ENCODE peak calls at places on chromosomes 4 and X, in eight cellular contexts. M is MM.1S; S is NCI-H69; Z is HCT116; L is GM12865; Q is HTR-8/SVneo; V is stomach; A is stimulated activated CD4-positive, alpha-beta T cell treated with anti-CD3 and anti-CD28 coated beads, TNF-alpha, amount 100 ng/mL, for 4 hours. U is an unnamed sample.

GRCh38 chr4:52510939-52511583 is 148.0 kb downstream of the USP46 start:
- DNase-seq in V (no peak), Q (no peak), A (no peak), M (no peak), Z (no peak), S (no peak), L (no peak), U (no peak)

GRCh38 chrX:103356897-103357296 is 591 bp downstream of the TCEAL9 start:
- DNase-seq in M (no peak), Q (no peak), S (peak; percentile 0), Z (no peak), A (no peak), L (no peak), V (no peak), U (peak; percentile 40)

GRCh38 chr4:75653845-75654503 is 19.2 kb downstream of the G3BP2 start:
- DNase-seq in M (no peak), L (no peak), Q (no peak), A (no peak), S (peak; percentile 8), V (no peak), Z (no peak), U (peak; percentile 74)

GRCh38 chrX:129649268-129650182 is 5.2 kb downstream of the APLN start:
- DNase-seq in S (no peak), A (no peak), Z (no peak), M (no peak), Q (no peak), V (peak; percentile 8), L (no peak), U (no peak)

GRCh38 chr4:170400346-170400745 is 310.6 kb upstream of the AADAT start:
- DNase-seq in Z (no peak), A (no peak), S (peak; percentile 11), M (no peak), Q (no peak), V (no peak), L (no peak), U (peak; percentile 29)

GRCh38 chr4:56197387-56197786 is 189.9 kb downstream of the AASDH start:
- DNase-seq in Z (no peak), A (no peak), L (no peak), V (no peak), M (no peak), S (no peak), Q (no peak), U (no peak)

GRCh38 chr4:9146967-9147366 is 23.2 kb upstream of the FAM90A26 start:
- DNase-seq in M (no peak), S (no peak), A (no peak), L (no peak), V (no peak), Z (no peak), Q (no peak), U (no peak)

GRCh38 chr4:127251423-127251822 is 381.3 kb upstream of the INTU start:
- DNase-seq in Q (peak; percentile 27), M (peak; percentile 13), L (peak; percentile 48), S (no peak), V (no peak), A (no peak), Z (no peak), U (no peak)

GRCh38 chr4:79050521-79050880 is 111.3 kb upstream of the PAQR3 start:
- DNase-seq in M (no peak), L (no peak), V (no peak), Q (no peak), S (peak; percentile 96), A (no peak), Z (no peak), U (no peak)

GRCh38 chrX:1500701-1501624 is 36.0 kb downstream of the P2RY8 start:
- DNase-seq in M (peak; percentile 88), S (no peak), Q (no peak), V (no peak), L (peak; percentile 89), A (no peak), Z (no peak), U (no peak)

GRCh38 chrX:11059923-11060322 is 51.2 kb upstream of the HCCS start:
- DNase-seq in S (no peak), Z (no peak), M (no peak), A (no peak), L (no peak), Q (peak; percentile 6), V (no peak), U (no peak)

GRCh38 chrX:118392726-118393125 is 46.8 kb downstream of the WDR44 start:
- DNase-seq in L (peak; percentile 6), Q (no peak), Z (no peak), A (no peak), S (no peak), M (peak; percentile 41), V (no peak), U (no peak)

GRCh38 chrX:105837227-105837626 is 14.9 kb downstream of the NRK start:
- DNase-seq in Q (no peak), V (no peak), S (peak; percentile 0), A (no peak), L (no peak), Z (no peak), M (no peak), U (no peak)

GRCh38 chr4:107379054-107379869 is 340.8 kb downstream of the PAPSS1 start:
- DNase-seq in L (no peak), V (no peak), Z (no peak), M (no peak), A (no peak), S (no peak), Q (no peak), U (peak; percentile 6)

GRCh38 chrX:69095260-69095659 is 70.0 kb downstream of the PJA1 start:
- DNase-seq in Z (no peak), A (no peak), Q (no peak), S (no peak), V (no peak), M (no peak), L (no peak), U (no peak)

GRCh38 chrX:55709735-55710134 is 7.8 kb upstream of the RRAGB start:
- DNase-seq in A (no peak), Z (no peak), L (no peak), V (no peak), Q (no peak), M (no peak), S (no peak), U (peak; percentile 28)

GRCh38 chrX:9132036-9132435 is 98.1 kb upstream of the FAM9B start:
- DNase-seq in M (no peak), Z (no peak), V (no peak), A (no peak), Q (no peak), S (no peak), L (no peak), U (no peak)

GRCh38 chrX:20144491-20144890 is 2.9 kb upstream of the EIF1AX start:
- DNase-seq in S (no peak), Q (peak; percentile 46), V (no peak), M (no peak), Z (no peak), L (no peak), A (no peak), U (no peak)

GRCh38 chr4:185885604-185886003 is 73.6 kb upstream of the SORBS2 start:
- DNase-seq in A (no peak), M (no peak), V (no peak), Q (no peak), L (no peak), Z (no peak), S (no peak), U (no peak)

GRCh38 chrX:154002215-154002719 is 17.4 kb downstream of the IRAK1 start:
- DNase-seq in Q (no peak), S (peak; percentile 76), M (peak; percentile 67), V (no peak), L (peak; percentile 84), A (no peak), Z (no peak), U (peak; percentile 30)

GRCh38 chrX:155048997-155049619 is 21.8 kb downstream of the CMC4 start:
- DNase-seq in V (peak; percentile 59), S (peak; percentile 50), A (no peak), Q (peak; percentile 21), L (peak; percentile 60), M (no peak), Z (no peak), U (peak; percentile 75)

GRCh38 chr4:1660948-1661677 is 23.0 kb downstream of the FAM53A start:
- DNase-seq in M (no peak), A (no peak), Q (no peak), S (no peak), V (no peak), Z (no peak), L (no peak), U (no peak)

GRCh38 chr4:183403486-183403885 is 41.0 kb upstream of the CDKN2AIP start:
- DNase-seq in S (no peak), M (no peak), A (no peak), V (no peak), L (no peak), Z (no peak), Q (no peak), U (no peak)

GRCh38 chr4:114600672-114601071 is 2.1 kb downstream of the UGT8 start:
- DNase-seq in L (peak; percentile 9), Z (no peak), V (no peak), Q (no peak), A (no peak), S (peak; percentile 21), M (peak; percentile 61), U (no peak)

GRCh38 chr4:113069212-113069892 is 19.9 kb downstream of the ANK2 start:
- DNase-seq in S (peak; percentile 78), A (no peak), L (no peak), Q (no peak), Z (no peak), V (no peak), M (no peak), U (no peak)

GRCh38 chr4:98728871-98729270 is 70.5 kb upstream of the TSPAN5 start:
- DNase-seq in S (no peak), V (no peak), L (no peak), A (no peak), Q (no peak), Z (no peak), M (no peak), U (no peak)

GRCh38 chrX:43743100-43743822 is 87.2 kb downstream of the MAOA start:
- DNase-seq in V (no peak), Q (no peak), L (no peak), M (no peak), S (no peak), Z (no peak), A (no peak), U (no peak)

GRCh38 chr4:118288097-118288496 is 64.7 kb downstream of the PRSS12 start:
- DNase-seq in M (no peak), S (no peak), Q (no peak), V (no peak), A (no peak), Z (no peak), L (no peak), U (no peak)

GRCh38 chr4:80053140-80053910 is 19.7 kb downstream of the ANTXR2 start:
- DNase-seq in S (no peak), V (no peak), M (no peak), Q (no peak), Z (no peak), L (no peak), A (no peak), U (no peak)

GRCh38 chr4:182806259-182807252 is 110.6 kb downstream of the DCTD start:
- DNase-seq in V (peak; percentile 81), L (peak; percentile 70), Z (peak; percentile 21), A (peak; percentile 12), S (peak; percentile 83), M (peak; percentile 85), Q (peak; percentile 87), U (peak; percentile 94)

GRCh38 chrX:18946157-18946556 is 37.8 kb downstream of the PHKA2 start:
- DNase-seq in L (no peak), Z (no peak), Q (no peak), M (no peak), V (no peak), S (no peak), A (no peak), U (no peak)

GRCh38 chrX:43644124-43644701 is 11.9 kb upstream of the MAOA start:
- DNase-seq in Z (no peak), A (no peak), S (no peak), V (no peak), L (no peak), Q (peak; percentile 7), M (no peak), U (no peak)

GRCh38 chr4:4436244-4436823 is 49.4 kb downstream of the NSG1 start:
- DNase-seq in Q (no peak), M (no peak), S (no peak), A (no peak), Z (no peak), L (no peak), V (no peak), U (no peak)

GRCh38 chrX:18873189-18873791 is 110.6 kb downstream of the PHKA2 start:
- DNase-seq in M (no peak), L (no peak), A (no peak), V (no peak), S (peak; percentile 85), Z (peak; percentile 8), Q (peak; percentile 15), U (no peak)